ENCODE peak calls at places on chromosome 4, in seven cellular contexts. U, S, K, Y, M, Q and B are unnamed samples.

GRCh38 chr4:158906073-158906472 is 137.2 kb downstream of the FNIP2 start:
- DNase-seq in U (no peak), S (no peak), K (no peak), Y (peak; percentile 49), M (no peak), Q (no peak), B (no peak)

GRCh38 chr4:11599044-11599443 is 170.3 kb upstream of the HS3ST1 start:
- DNase-seq in U (no peak), S (no peak), K (no peak), Y (no peak), M (no peak), Q (no peak), B (no peak)

GRCh38 chr4:127922226-127922625 is 41.5 kb downstream of the PLK4 start:
- DNase-seq in U (no peak), S (no peak), K (no peak), Y (no peak), M (no peak), Q (no peak), B (no peak)

GRCh38 chr4:174134361-174134760 is 149.1 kb downstream of the FBXO8 start:
- DNase-seq in U (no peak), S (no peak), K (no peak), Y (no peak), M (no peak), Q (no peak), B (no peak)

GRCh38 chr4:42489095-42489494 is 91.8 kb downstream of the SHISA3 start:
- DNase-seq in U (no peak), S (no peak), K (no peak), Y (no peak), M (no peak), Q (no peak), B (no peak)

GRCh38 chr4:186693159-186693815 is 30.4 kb downstream of the FAT1 start:
- DNase-seq in U (no peak), S (peak; percentile 52), K (peak; percentile 56), Y (no peak), M (peak; percentile 83), Q (no peak), B (peak; percentile 77)

GRCh38 chr4:56828784-56829535 is 7.5 kb upstream of the SPINK2 start:
- DNase-seq in U (no peak), S (no peak), K (no peak), Y (no peak), M (no peak), Q (no peak), B (no peak)

GRCh38 chr4:121139533-121140222 is 24.4 kb downstream of the TNIP3 start:
- DNase-seq in U (no peak), S (peak; percentile 82), K (peak; percentile 1), Y (peak; percentile 1), M (no peak), Q (no peak), B (peak; percentile 3)

GRCh38 chr4:56330691-56331090 is 56.6 kb downstream of the AASDH start:
- DNase-seq in U (no peak), S (no peak), K (no peak), Y (no peak), M (peak; percentile 10), Q (no peak), B (no peak)

GRCh38 chr4:40486534-40486933 is 143.1 kb downstream of the RBM47 start:
- DNase-seq in U (no peak), S (peak; percentile 3), K (no peak), Y (no peak), M (no peak), Q (no peak), B (no peak)

GRCh38 chr4:3827616-3828492 is 61.7 kb downstream of the ADRA2C start:
- DNase-seq in U (peak; percentile 51), S (no peak), K (peak; percentile 65), Y (no peak), M (no peak), Q (no peak), B (no peak)

GRCh38 chr4:4521069-4521468 is 20.8 kb downstream of the STX18 start:
- DNase-seq in U (no peak), S (no peak), K (no peak), Y (no peak), M (no peak), Q (no peak), B (no peak)

GRCh38 chr4:26235500-26235899 is 85.3 kb upstream of the RBPJ start:
- DNase-seq in U (peak; percentile 54), S (no peak), K (peak; percentile 97), Y (no peak), M (peak; percentile 37), Q (no peak), B (no peak)

GRCh38 chr4:164508836-164509235 is 245.1 kb upstream of the SMIM31 start:
- DNase-seq in U (no peak), S (no peak), K (no peak), Y (no peak), M (no peak), Q (no peak), B (no peak)

GRCh38 chr4:140857111-140857510 is 100.9 kb upstream of the TBC1D9 start:
- DNase-seq in U (no peak), S (no peak), K (no peak), Y (no peak), M (no peak), Q (peak; percentile 39), B (no peak)

GRCh38 chr4:168560184-168560834 is 63.5 kb downstream of the PALLD start:
- DNase-seq in U (no peak), S (peak; percentile 44), K (peak; percentile 67), Y (no peak), M (no peak), Q (no peak), B (peak; percentile 0)

GRCh38 chr4:47210828-47211227 is 179.5 kb downstream of the GABRB1 start:
- DNase-seq in U (no peak), S (no peak), K (no peak), Y (no peak), M (no peak), Q (no peak), B (no peak)

GRCh38 chr4:110634320-110635154 is 11.7 kb upstream of the PITX2 start:
- DNase-seq in U (no peak), S (no peak), K (no peak), Y (no peak), M (no peak), Q (no peak), B (no peak)